ENCODE peak calls at places on chromosomes 6 and 20, in eight cellular contexts. One of them, this sample, is unnamed. For H3K27me3, the result is how much of the 10 kb centered on the place peaks cover.

GRCh38 chr6:129486333-129486732 is 223.6 kb downstream of the ARHGAP18 start:
- DNase-seq in GM23248: no peak
- DNase-seq in left ventricle myocardium inferior: no peak
- DNase-seq in tibial artery: no peak
- DNase-seq in aorta: no peak
- DNase-seq in CD4-positive, CD25-positive, alpha-beta regulatory T cell: no peak
- DNase-seq in effector memory CD4-positive, alpha-beta T cell: no peak
- DNase-seq in mesenchymal stem cell: no peak
- DNase-seq in this sample: no peak

GRCh38 chr6:141548969-141549368 is 583.8 kb upstream of the GJE1 start:
- DNase-seq in GM23248: peak
- DNase-seq in left ventricle myocardium inferior: no peak
- DNase-seq in tibial artery: no peak
- DNase-seq in aorta: no peak
- DNase-seq in CD4-positive, CD25-positive, alpha-beta regulatory T cell: no peak
- DNase-seq in effector memory CD4-positive, alpha-beta T cell: no peak
- DNase-seq in mesenchymal stem cell: peak
- DNase-seq in this sample: no peak

GRCh38 chr20:33656010-33656782 is 5.9 kb upstream of the C20orf144 start:
- DNase-seq in GM23248: no peak
- DNase-seq in left ventricle myocardium inferior: peak
- DNase-seq in tibial artery: no peak
- DNase-seq in aorta: peak
- DNase-seq in CD4-positive, CD25-positive, alpha-beta regulatory T cell: no peak
- DNase-seq in effector memory CD4-positive, alpha-beta T cell: no peak
- DNase-seq in mesenchymal stem cell: no peak
- DNase-seq in this sample: no peak

GRCh38 chr6:41599836-41600445 is 38.3 kb upstream of the MDFI start:
- DNase-seq in GM23248: no peak
- DNase-seq in left ventricle myocardium inferior: no peak
- DNase-seq in tibial artery: no peak
- DNase-seq in aorta: peak
- DNase-seq in CD4-positive, CD25-positive, alpha-beta regulatory T cell: no peak
- DNase-seq in effector memory CD4-positive, alpha-beta T cell: no peak
- DNase-seq in mesenchymal stem cell: no peak
- DNase-seq in this sample: no peak

GRCh38 chr6:70663881-70664466 is 3.7 kb upstream of the SMAP1 start:
- DNase-seq in GM23248: no peak
- DNase-seq in left ventricle myocardium inferior: no peak
- DNase-seq in tibial artery: no peak
- DNase-seq in aorta: no peak
- DNase-seq in CD4-positive, CD25-positive, alpha-beta regulatory T cell: no peak
- DNase-seq in effector memory CD4-positive, alpha-beta T cell: no peak
- DNase-seq in mesenchymal stem cell: no peak
- DNase-seq in this sample: no peak

GRCh38 chr6:32803416-32803815 is 13.4 kb downstream of the HLA-DOB start:
- DNase-seq in GM23248: no peak
- DNase-seq in left ventricle myocardium inferior: no peak
- DNase-seq in tibial artery: no peak
- DNase-seq in aorta: no peak
- DNase-seq in CD4-positive, CD25-positive, alpha-beta regulatory T cell: no peak
- DNase-seq in effector memory CD4-positive, alpha-beta T cell: no peak
- DNase-seq in mesenchymal stem cell: no peak
- DNase-seq in this sample: no peak

GRCh38 chr6:96537726-96538125 is 16.1 kb downstream of the UFL1 start:
- DNase-seq in GM23248: no peak
- DNase-seq in left ventricle myocardium inferior: no peak
- DNase-seq in tibial artery: no peak
- DNase-seq in aorta: no peak
- DNase-seq in CD4-positive, CD25-positive, alpha-beta regulatory T cell: no peak
- DNase-seq in effector memory CD4-positive, alpha-beta T cell: no peak
- DNase-seq in mesenchymal stem cell: no peak
- DNase-seq in this sample: no peak

GRCh38 chr6:148890091-148890490 is 143.3 kb downstream of the UST start:
- DNase-seq in GM23248: peak
- DNase-seq in left ventricle myocardium inferior: no peak
- DNase-seq in tibial artery: no peak
- DNase-seq in aorta: no peak
- DNase-seq in CD4-positive, CD25-positive, alpha-beta regulatory T cell: no peak
- DNase-seq in effector memory CD4-positive, alpha-beta T cell: no peak
- DNase-seq in mesenchymal stem cell: no peak
- DNase-seq in this sample: no peak

GRCh38 chr6:125480571-125480970 is 178.8 kb upstream of the HDDC2 start:
- DNase-seq in GM23248: no peak
- DNase-seq in left ventricle myocardium inferior: no peak
- DNase-seq in tibial artery: no peak
- DNase-seq in aorta: no peak
- DNase-seq in CD4-positive, CD25-positive, alpha-beta regulatory T cell: no peak
- DNase-seq in effector memory CD4-positive, alpha-beta T cell: no peak
- DNase-seq in mesenchymal stem cell: peak
- DNase-seq in this sample: no peak

GRCh38 chr6:31727034-31727716 is 1.9 kb downstream of the DDAH2 start:
- DNase-seq in GM23248: no peak
- DNase-seq in left ventricle myocardium inferior: no peak
- DNase-seq in tibial artery: peak
- DNase-seq in aorta: no peak
- DNase-seq in CD4-positive, CD25-positive, alpha-beta regulatory T cell: no peak
- DNase-seq in effector memory CD4-positive, alpha-beta T cell: no peak
- DNase-seq in mesenchymal stem cell: no peak
- DNase-seq in this sample: no peak

GRCh38 chr20:10716855-10717254 is 43.1 kb upstream of the JAG1 start:
- DNase-seq in GM23248: no peak
- DNase-seq in left ventricle myocardium inferior: no peak
- DNase-seq in tibial artery: no peak
- DNase-seq in aorta: no peak
- DNase-seq in CD4-positive, CD25-positive, alpha-beta regulatory T cell: no peak
- DNase-seq in effector memory CD4-positive, alpha-beta T cell: no peak
- DNase-seq in mesenchymal stem cell: no peak
- DNase-seq in this sample: no peak

GRCh38 chr6:41427642-41428401 is 92.4 kb downstream of the NCR2 start:
- DNase-seq in GM23248: peak
- DNase-seq in left ventricle myocardium inferior: peak
- DNase-seq in tibial artery: no peak
- DNase-seq in aorta: peak
- DNase-seq in CD4-positive, CD25-positive, alpha-beta regulatory T cell: no peak
- DNase-seq in effector memory CD4-positive, alpha-beta T cell: no peak
- DNase-seq in mesenchymal stem cell: no peak
- DNase-seq in this sample: no peak

GRCh38 chr6:26183581-26184408 is 96.6 kb downstream of the HFE start:
- DNase-seq in GM23248: peak
- DNase-seq in left ventricle myocardium inferior: peak
- DNase-seq in tibial artery: peak
- DNase-seq in aorta: peak
- DNase-seq in CD4-positive, CD25-positive, alpha-beta regulatory T cell: peak
- DNase-seq in effector memory CD4-positive, alpha-beta T cell: no peak
- DNase-seq in mesenchymal stem cell: peak
- DNase-seq in this sample: no peak

GRCh38 chr6:66496659-66497058 is 789.6 kb upstream of the EYS start:
- DNase-seq in GM23248: no peak
- DNase-seq in left ventricle myocardium inferior: no peak
- DNase-seq in tibial artery: no peak
- DNase-seq in aorta: no peak
- DNase-seq in CD4-positive, CD25-positive, alpha-beta regulatory T cell: no peak
- DNase-seq in effector memory CD4-positive, alpha-beta T cell: no peak
- DNase-seq in mesenchymal stem cell: peak
- DNase-seq in this sample: no peak

GRCh38 chr6:11999245-11999644 is 12.9 kb upstream of the HIVEP1 start:
- DNase-seq in GM23248: peak
- DNase-seq in left ventricle myocardium inferior: no peak
- DNase-seq in tibial artery: no peak
- DNase-seq in aorta: no peak
- DNase-seq in CD4-positive, CD25-positive, alpha-beta regulatory T cell: no peak
- DNase-seq in effector memory CD4-positive, alpha-beta T cell: no peak
- DNase-seq in mesenchymal stem cell: no peak
- DNase-seq in this sample: no peak

GRCh38 chr6:87968435-87969278 is 79.0 kb upstream of the SPACA1 start:
- DNase-seq in GM23248: peak
- DNase-seq in left ventricle myocardium inferior: no peak
- DNase-seq in tibial artery: no peak
- DNase-seq in aorta: no peak
- DNase-seq in CD4-positive, CD25-positive, alpha-beta regulatory T cell: no peak
- DNase-seq in effector memory CD4-positive, alpha-beta T cell: no peak
- DNase-seq in mesenchymal stem cell: peak
- DNase-seq in this sample: no peak

GRCh38 chr20:23159923-23160445 is 73.9 kb upstream of the CD93 start:
- DNase-seq in GM23248: peak
- DNase-seq in left ventricle myocardium inferior: no peak
- DNase-seq in tibial artery: no peak
- DNase-seq in aorta: no peak
- DNase-seq in CD4-positive, CD25-positive, alpha-beta regulatory T cell: no peak
- DNase-seq in effector memory CD4-positive, alpha-beta T cell: no peak
- DNase-seq in mesenchymal stem cell: no peak
- DNase-seq in this sample: peak

GRCh38 chr20:64052326-64052722 is 2.9 kb upstream of the SOX18 start:
- DNase-seq in GM23248: no peak
- DNase-seq in left ventricle myocardium inferior: no peak
- DNase-seq in tibial artery: no peak
- DNase-seq in aorta: no peak
- DNase-seq in CD4-positive, CD25-positive, alpha-beta regulatory T cell: no peak
- DNase-seq in effector memory CD4-positive, alpha-beta T cell: no peak
- DNase-seq in mesenchymal stem cell: no peak
- DNase-seq in this sample: no peak
- H3K4me3 ChIP-seq in GM23248: no peak
- H3K4me3 ChIP-seq in left ventricle myocardium inferior: peak
- H3K4me3 ChIP-seq in tibial artery: no peak
- H3K4me3 ChIP-seq in aorta: no peak
- H3K4me3 ChIP-seq in CD4-positive, CD25-positive, alpha-beta regulatory T cell: no peak
- H3K4me3 ChIP-seq in effector memory CD4-positive, alpha-beta T cell: no peak
- H3K4me3 ChIP-seq in mesenchymal stem cell: no peak
- H3K4me3 ChIP-seq in this sample: no peak

GRCh38 chr6:89251976-89252375 is 34.8 kb upstream of the GABRR1 start:
- DNase-seq in GM23248: no peak
- DNase-seq in left ventricle myocardium inferior: no peak
- DNase-seq in tibial artery: no peak
- DNase-seq in aorta: no peak
- DNase-seq in CD4-positive, CD25-positive, alpha-beta regulatory T cell: no peak
- DNase-seq in effector memory CD4-positive, alpha-beta T cell: no peak
- DNase-seq in mesenchymal stem cell: no peak
- DNase-seq in this sample: no peak
- H3K27me3 ChIP-seq in GM23248: under half
- H3K27me3 ChIP-seq in left ventricle myocardium inferior: under half
- H3K27me3 ChIP-seq in tibial artery: under half
- H3K27me3 ChIP-seq in aorta: under half
- H3K27me3 ChIP-seq in CD4-positive, CD25-positive, alpha-beta regulatory T cell: under half
- H3K27me3 ChIP-seq in effector memory CD4-positive, alpha-beta T cell: under half
- H3K27me3 ChIP-seq in mesenchymal stem cell: under half
- H3K27me3 ChIP-seq in this sample: under half

DNA sequence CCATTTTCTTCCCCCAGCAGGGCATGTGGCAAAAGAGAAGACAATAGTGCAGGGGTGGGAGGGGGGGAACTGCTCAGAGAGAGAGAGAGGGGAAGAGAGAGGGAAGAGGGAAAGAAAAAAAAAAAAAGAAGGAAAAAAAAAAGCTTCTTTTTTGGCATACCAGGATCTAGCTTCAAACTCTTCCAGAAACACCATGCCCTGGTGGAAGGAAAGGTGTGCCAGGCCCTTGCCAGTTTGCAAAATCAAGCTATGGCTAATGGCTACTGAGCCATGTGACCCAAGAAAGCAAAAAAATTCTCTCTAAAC is 326 bp downstream of the ZMYND8 start:
- DNase-seq in GM23248: no peak
- DNase-seq in left ventricle myocardium inferior: no peak
- DNase-seq in tibial artery: no peak
- DNase-seq in aorta: no peak
- DNase-seq in CD4-positive, CD25-positive, alpha-beta regulatory T cell: no peak
- DNase-seq in effector memory CD4-positive, alpha-beta T cell: no peak
- DNase-seq in mesenchymal stem cell: no peak
- DNase-seq in this sample: no peak
- H3K4me3 ChIP-seq in GM23248: peak
- H3K4me3 ChIP-seq in left ventricle myocardium inferior: peak
- H3K4me3 ChIP-seq in tibial artery: no peak
- H3K4me3 ChIP-seq in aorta: no peak
- H3K4me3 ChIP-seq in CD4-positive, CD25-positive, alpha-beta regulatory T cell: peak
- H3K4me3 ChIP-seq in effector memory CD4-positive, alpha-beta T cell: peak
- H3K4me3 ChIP-seq in mesenchymal stem cell: no peak
- H3K4me3 ChIP-seq in this sample: peak

GRCh38 chr20:2804041-2804828 is 3.8 kb upstream of the CPXM1 start:
- DNase-seq in GM23248: no peak
- DNase-seq in left ventricle myocardium inferior: no peak
- DNase-seq in tibial artery: no peak
- DNase-seq in aorta: no peak
- DNase-seq in CD4-positive, CD25-positive, alpha-beta regulatory T cell: no peak
- DNase-seq in effector memory CD4-positive, alpha-beta T cell: no peak
- DNase-seq in mesenchymal stem cell: no peak
- DNase-seq in this sample: no peak

GRCh38 chr20:2804921-2805681 is 4.7 kb upstream of the CPXM1 start:
- DNase-seq in GM23248: peak
- DNase-seq in left ventricle myocardium inferior: no peak
- DNase-seq in tibial artery: no peak
- DNase-seq in aorta: peak
- DNase-seq in CD4-positive, CD25-positive, alpha-beta regulatory T cell: no peak
- DNase-seq in effector memory CD4-positive, alpha-beta T cell: no peak
- DNase-seq in mesenchymal stem cell: peak
- DNase-seq in this sample: no peak

GRCh38 chr20:2805682-2806350 is 5.4 kb upstream of the CPXM1 start:
- DNase-seq in GM23248: no peak
- DNase-seq in left ventricle myocardium inferior: no peak
- DNase-seq in tibial artery: no peak
- DNase-seq in aorta: no peak
- DNase-seq in CD4-positive, CD25-positive, alpha-beta regulatory T cell: no peak
- DNase-seq in effector memory CD4-positive, alpha-beta T cell: no peak
- DNase-seq in mesenchymal stem cell: no peak
- DNase-seq in this sample: no peak

GRCh38 chr20:2807019-2807418 is 6.6 kb upstream of the CPXM1 start:
- DNase-seq in GM23248: no peak
- DNase-seq in left ventricle myocardium inferior: no peak
- DNase-seq in tibial artery: no peak
- DNase-seq in aorta: no peak
- DNase-seq in CD4-positive, CD25-positive, alpha-beta regulatory T cell: no peak
- DNase-seq in effector memory CD4-positive, alpha-beta T cell: no peak
- DNase-seq in mesenchymal stem cell: no peak
- DNase-seq in this sample: no peak

GRCh38 chr20:2806351-2806701 is 5.9 kb upstream of the CPXM1 start:
- DNase-seq in GM23248: no peak
- DNase-seq in left ventricle myocardium inferior: no peak
- DNase-seq in tibial artery: no peak
- DNase-seq in aorta: no peak
- DNase-seq in CD4-positive, CD25-positive, alpha-beta regulatory T cell: no peak
- DNase-seq in effector memory CD4-positive, alpha-beta T cell: no peak
- DNase-seq in mesenchymal stem cell: no peak
- DNase-seq in this sample: no peak
- H3K27me3 ChIP-seq in GM23248: half or more
- H3K27me3 ChIP-seq in left ventricle myocardium inferior: half or more
- H3K27me3 ChIP-seq in tibial artery: half or more
- H3K27me3 ChIP-seq in aorta: under half
- H3K27me3 ChIP-seq in CD4-positive, CD25-positive, alpha-beta regulatory T cell: under half
- H3K27me3 ChIP-seq in effector memory CD4-positive, alpha-beta T cell: under half
- H3K27me3 ChIP-seq in mesenchymal stem cell: half or more
- H3K27me3 ChIP-seq in this sample: under half